ENCODE peak calls at places on chromosomes 1 and 21, in ten cellular contexts. One of them, this sample, is unnamed.

GRCh38 chr1:178513278-178513983 is 522 bp downstream of the TEX35 start:
- DNase-seq in right lobe of liver: peak
- DNase-seq in activated CD8-positive, alpha-beta memory T cell treated with anti-CD3 and anti-CD28 coated beads for 48 hours: no peak
- DNase-seq in GM20000: no peak
- DNase-seq in activated naive CD8-positive, alpha-beta T cell treated with anti-CD3 and anti-CD28 coated beads for 36 hours: no peak
- DNase-seq in NCI-H2029: no peak
- DNase-seq in HFFc6: no peak
- DNase-seq in GM13976: no peak
- DNase-seq in brain microvascular endothelial cell: no peak
- DNase-seq in HL-60: no peak
- DNase-seq in this sample: no peak

GRCh38 chr1:51624851-51625250 is 8.0 kb downstream of the OSBPL9 start:
- DNase-seq in activated CD8-positive, alpha-beta memory T cell treated with anti-CD3 and anti-CD28 coated beads for 48 hours: no peak
- DNase-seq in activated naive CD8-positive, alpha-beta T cell treated with anti-CD3 and anti-CD28 coated beads for 36 hours: no peak
- DNase-seq in GM20000: no peak
- DNase-seq in NCI-H2029: no peak
- DNase-seq in right lobe of liver: no peak
- DNase-seq in GM13976: no peak
- DNase-seq in HL-60: no peak
- DNase-seq in HFFc6: no peak
- DNase-seq in brain microvascular endothelial cell: no peak
- DNase-seq in this sample: no peak

GRCh38 chr1:1116701-1117468 is 996 bp upstream of the C1orf159 start:
- DNase-seq in GM13976: peak
- DNase-seq in activated naive CD8-positive, alpha-beta T cell treated with anti-CD3 and anti-CD28 coated beads for 36 hours: peak
- DNase-seq in activated CD8-positive, alpha-beta memory T cell treated with anti-CD3 and anti-CD28 coated beads for 48 hours: no peak
- DNase-seq in NCI-H2029: no peak
- DNase-seq in HFFc6: no peak
- DNase-seq in right lobe of liver: peak
- DNase-seq in GM20000: no peak
- DNase-seq in HL-60: no peak
- DNase-seq in brain microvascular endothelial cell: no peak
- DNase-seq in this sample: no peak

GRCh38 chr1:30654188-30654587 is 69.2 kb downstream of the MATN1 start:
- DNase-seq in HL-60: no peak
- DNase-seq in NCI-H2029: no peak
- DNase-seq in GM13976: no peak
- DNase-seq in HFFc6: no peak
- DNase-seq in activated CD8-positive, alpha-beta memory T cell treated with anti-CD3 and anti-CD28 coated beads for 48 hours: no peak
- DNase-seq in brain microvascular endothelial cell: no peak
- DNase-seq in GM20000: no peak
- DNase-seq in right lobe of liver: peak
- DNase-seq in activated naive CD8-positive, alpha-beta T cell treated with anti-CD3 and anti-CD28 coated beads for 36 hours: no peak
- DNase-seq in this sample: no peak

GRCh38 chr1:24267003-24267402 is 52.2 kb upstream of the GRHL3 start:
- DNase-seq in activated naive CD8-positive, alpha-beta T cell treated with anti-CD3 and anti-CD28 coated beads for 36 hours: no peak
- DNase-seq in right lobe of liver: no peak
- DNase-seq in brain microvascular endothelial cell: no peak
- DNase-seq in GM13976: no peak
- DNase-seq in GM20000: no peak
- DNase-seq in HL-60: no peak
- DNase-seq in HFFc6: no peak
- DNase-seq in activated CD8-positive, alpha-beta memory T cell treated with anti-CD3 and anti-CD28 coated beads for 48 hours: no peak
- DNase-seq in NCI-H2029: no peak
- DNase-seq in this sample: no peak

GRCh38 chr1:152745289-152745704 is 12.5 kb upstream of the KPRP start:
- DNase-seq in activated naive CD8-positive, alpha-beta T cell treated with anti-CD3 and anti-CD28 coated beads for 36 hours: no peak
- DNase-seq in NCI-H2029: no peak
- DNase-seq in right lobe of liver: no peak
- DNase-seq in GM20000: no peak
- DNase-seq in GM13976: no peak
- DNase-seq in HL-60: no peak
- DNase-seq in activated CD8-positive, alpha-beta memory T cell treated with anti-CD3 and anti-CD28 coated beads for 48 hours: no peak
- DNase-seq in HFFc6: peak
- DNase-seq in brain microvascular endothelial cell: no peak
- DNase-seq in this sample: no peak

GRCh38 chr1:212930986-212931678 is 19.2 kb upstream of the VASH2 start:
- DNase-seq in HL-60: no peak
- DNase-seq in GM13976: no peak
- DNase-seq in brain microvascular endothelial cell: no peak
- DNase-seq in right lobe of liver: no peak
- DNase-seq in HFFc6: no peak
- DNase-seq in activated naive CD8-positive, alpha-beta T cell treated with anti-CD3 and anti-CD28 coated beads for 36 hours: no peak
- DNase-seq in activated CD8-positive, alpha-beta memory T cell treated with anti-CD3 and anti-CD28 coated beads for 48 hours: no peak
- DNase-seq in GM20000: no peak
- DNase-seq in NCI-H2029: no peak
- DNase-seq in this sample: no peak

GRCh38 chr21:32413697-32414578 is 1.4 kb downstream of the EVA1C start:
- DNase-seq in activated naive CD8-positive, alpha-beta T cell treated with anti-CD3 and anti-CD28 coated beads for 36 hours: no peak
- DNase-seq in HFFc6: no peak
- DNase-seq in NCI-H2029: peak
- DNase-seq in right lobe of liver: no peak
- DNase-seq in activated CD8-positive, alpha-beta memory T cell treated with anti-CD3 and anti-CD28 coated beads for 48 hours: no peak
- DNase-seq in GM20000: no peak
- DNase-seq in brain microvascular endothelial cell: no peak
- DNase-seq in HL-60: no peak
- DNase-seq in GM13976: no peak
- DNase-seq in this sample: no peak

GRCh38 chr1:16048573-16049189 is 5.1 kb downstream of the CLCNKB start:
- DNase-seq in HFFc6: no peak
- DNase-seq in NCI-H2029: peak
- DNase-seq in GM13976: no peak
- DNase-seq in GM20000: no peak
- DNase-seq in right lobe of liver: no peak
- DNase-seq in brain microvascular endothelial cell: no peak
- DNase-seq in activated naive CD8-positive, alpha-beta T cell treated with anti-CD3 and anti-CD28 coated beads for 36 hours: peak
- DNase-seq in HL-60: no peak
- DNase-seq in activated CD8-positive, alpha-beta memory T cell treated with anti-CD3 and anti-CD28 coated beads for 48 hours: no peak
- DNase-seq in this sample: no peak

GRCh38 chr1:224615861-224616760 is at the start of gene CNIH3:
- DNase-seq in activated naive CD8-positive, alpha-beta T cell treated with anti-CD3 and anti-CD28 coated beads for 36 hours: peak
- DNase-seq in NCI-H2029: peak
- DNase-seq in HL-60: peak
- DNase-seq in right lobe of liver: no peak
- DNase-seq in activated CD8-positive, alpha-beta memory T cell treated with anti-CD3 and anti-CD28 coated beads for 48 hours: peak
- DNase-seq in brain microvascular endothelial cell: no peak
- DNase-seq in GM20000: peak
- DNase-seq in GM13976: peak
- DNase-seq in HFFc6: peak
- DNase-seq in this sample: no peak

GRCh38 chr1:180117764-180118116 is 36.9 kb upstream of the QSOX1 start:
- DNase-seq in brain microvascular endothelial cell: peak
- DNase-seq in activated CD8-positive, alpha-beta memory T cell treated with anti-CD3 and anti-CD28 coated beads for 48 hours: no peak
- DNase-seq in HL-60: no peak
- DNase-seq in NCI-H2029: no peak
- DNase-seq in activated naive CD8-positive, alpha-beta T cell treated with anti-CD3 and anti-CD28 coated beads for 36 hours: no peak
- DNase-seq in right lobe of liver: no peak
- DNase-seq in HFFc6: peak
- DNase-seq in GM20000: no peak
- DNase-seq in GM13976: no peak
- DNase-seq in this sample: no peak

GRCh38 chr21:26887241-26887640 is 42.0 kb upstream of the ADAMTS1 start:
- DNase-seq in HFFc6: peak
- DNase-seq in activated naive CD8-positive, alpha-beta T cell treated with anti-CD3 and anti-CD28 coated beads for 36 hours: no peak
- DNase-seq in activated CD8-positive, alpha-beta memory T cell treated with anti-CD3 and anti-CD28 coated beads for 48 hours: no peak
- DNase-seq in right lobe of liver: no peak
- DNase-seq in GM13976: no peak
- DNase-seq in brain microvascular endothelial cell: peak
- DNase-seq in HL-60: no peak
- DNase-seq in NCI-H2029: no peak
- DNase-seq in GM20000: no peak
- DNase-seq in this sample: no peak

GRCh38 chr1:32810358-32810757 is 6.8 kb downstream of the YARS1 start:
- DNase-seq in HFFc6: no peak
- DNase-seq in brain microvascular endothelial cell: no peak
- DNase-seq in GM20000: no peak
- DNase-seq in right lobe of liver: no peak
- DNase-seq in activated CD8-positive, alpha-beta memory T cell treated with anti-CD3 and anti-CD28 coated beads for 48 hours: no peak
- DNase-seq in activated naive CD8-positive, alpha-beta T cell treated with anti-CD3 and anti-CD28 coated beads for 36 hours: no peak
- DNase-seq in HL-60: no peak
- DNase-seq in NCI-H2029: no peak
- DNase-seq in GM13976: no peak
- DNase-seq in this sample: no peak

GRCh38 chr1:229221106-229222019 is 49.5 kb upstream of the RAB4A start:
- DNase-seq in GM13976: no peak
- DNase-seq in HFFc6: no peak
- DNase-seq in HL-60: no peak
- DNase-seq in brain microvascular endothelial cell: peak
- DNase-seq in activated CD8-positive, alpha-beta memory T cell treated with anti-CD3 and anti-CD28 coated beads for 48 hours: no peak
- DNase-seq in right lobe of liver: peak
- DNase-seq in NCI-H2029: peak
- DNase-seq in activated naive CD8-positive, alpha-beta T cell treated with anti-CD3 and anti-CD28 coated beads for 36 hours: no peak
- DNase-seq in GM20000: no peak
- DNase-seq in this sample: no peak

GRCh38 chr1:31572323-31573104 is 3.8 kb upstream of the TINAGL1 start:
- DNase-seq in GM20000: no peak
- DNase-seq in brain microvascular endothelial cell: no peak
- DNase-seq in HFFc6: peak
- DNase-seq in GM13976: no peak
- DNase-seq in HL-60: no peak
- DNase-seq in NCI-H2029: no peak
- DNase-seq in right lobe of liver: no peak
- DNase-seq in activated naive CD8-positive, alpha-beta T cell treated with anti-CD3 and anti-CD28 coated beads for 36 hours: no peak
- DNase-seq in activated CD8-positive, alpha-beta memory T cell treated with anti-CD3 and anti-CD28 coated beads for 48 hours: no peak
- DNase-seq in this sample: no peak

GRCh38 chr1:211487672-211488208 is 4.2 kb downstream of the RD3 start:
- DNase-seq in NCI-H2029: no peak
- DNase-seq in right lobe of liver: no peak
- DNase-seq in HFFc6: no peak
- DNase-seq in brain microvascular endothelial cell: no peak
- DNase-seq in activated naive CD8-positive, alpha-beta T cell treated with anti-CD3 and anti-CD28 coated beads for 36 hours: no peak
- DNase-seq in HL-60: no peak
- DNase-seq in activated CD8-positive, alpha-beta memory T cell treated with anti-CD3 and anti-CD28 coated beads for 48 hours: no peak
- DNase-seq in GM13976: no peak
- DNase-seq in GM20000: no peak
- DNase-seq in this sample: no peak

GRCh38 chr1:40884055-40884795 is 22.1 kb upstream of the CITED4 start:
- DNase-seq in activated naive CD8-positive, alpha-beta T cell treated with anti-CD3 and anti-CD28 coated beads for 36 hours: no peak
- DNase-seq in GM13976: no peak
- DNase-seq in activated CD8-positive, alpha-beta memory T cell treated with anti-CD3 and anti-CD28 coated beads for 48 hours: no peak
- DNase-seq in HL-60: no peak
- DNase-seq in HFFc6: no peak
- DNase-seq in GM20000: no peak
- DNase-seq in brain microvascular endothelial cell: no peak
- DNase-seq in right lobe of liver: no peak
- DNase-seq in NCI-H2029: no peak
- DNase-seq in this sample: no peak

GRCh38 chr1:231053493-231054162 is 13.6 kb upstream of the FAM89A start:
- DNase-seq in GM13976: no peak
- DNase-seq in activated CD8-positive, alpha-beta memory T cell treated with anti-CD3 and anti-CD28 coated beads for 48 hours: no peak
- DNase-seq in right lobe of liver: peak
- DNase-seq in activated naive CD8-positive, alpha-beta T cell treated with anti-CD3 and anti-CD28 coated beads for 36 hours: peak
- DNase-seq in NCI-H2029: peak
- DNase-seq in HFFc6: peak
- DNase-seq in HL-60: no peak
- DNase-seq in brain microvascular endothelial cell: peak
- DNase-seq in GM20000: no peak
- DNase-seq in this sample: peak

GRCh38 chr1:36223373-36223995 is 759 bp upstream of the THRAP3 start:
- DNase-seq in GM13976: peak
- DNase-seq in right lobe of liver: no peak
- DNase-seq in NCI-H2029: no peak
- DNase-seq in brain microvascular endothelial cell: peak
- DNase-seq in activated CD8-positive, alpha-beta memory T cell treated with anti-CD3 and anti-CD28 coated beads for 48 hours: no peak
- DNase-seq in HFFc6: peak
- DNase-seq in activated naive CD8-positive, alpha-beta T cell treated with anti-CD3 and anti-CD28 coated beads for 36 hours: peak
- DNase-seq in GM20000: peak
- DNase-seq in HL-60: no peak
- DNase-seq in this sample: peak

GRCh38 chr1:86913399-86913895 is 479 bp downstream of the SELENOF start:
- DNase-seq in HFFc6: peak
- DNase-seq in activated CD8-positive, alpha-beta memory T cell treated with anti-CD3 and anti-CD28 coated beads for 48 hours: no peak
- DNase-seq in right lobe of liver: no peak
- DNase-seq in brain microvascular endothelial cell: peak
- DNase-seq in activated naive CD8-positive, alpha-beta T cell treated with anti-CD3 and anti-CD28 coated beads for 36 hours: peak
- DNase-seq in GM13976: peak
- DNase-seq in HL-60: peak
- DNase-seq in GM20000: peak
- DNase-seq in NCI-H2029: peak
- DNase-seq in this sample: peak

GRCh38 chr1:187716160-187716559 is 887.4 kb downstream of the PLA2G4A start:
- DNase-seq in HL-60: no peak
- DNase-seq in activated CD8-positive, alpha-beta memory T cell treated with anti-CD3 and anti-CD28 coated beads for 48 hours: no peak
- DNase-seq in GM13976: no peak
- DNase-seq in GM20000: no peak
- DNase-seq in activated naive CD8-positive, alpha-beta T cell treated with anti-CD3 and anti-CD28 coated beads for 36 hours: no peak
- DNase-seq in right lobe of liver: no peak
- DNase-seq in NCI-H2029: no peak
- DNase-seq in HFFc6: no peak
- DNase-seq in brain microvascular endothelial cell: no peak
- DNase-seq in this sample: no peak

GRCh38 chr21:17726047-17726446 is 93.1 kb downstream of the C21orf91 start:
- DNase-seq in NCI-H2029: no peak
- DNase-seq in GM20000: no peak
- DNase-seq in activated naive CD8-positive, alpha-beta T cell treated with anti-CD3 and anti-CD28 coated beads for 36 hours: no peak
- DNase-seq in GM13976: no peak
- DNase-seq in brain microvascular endothelial cell: no peak
- DNase-seq in HL-60: no peak
- DNase-seq in HFFc6: peak
- DNase-seq in activated CD8-positive, alpha-beta memory T cell treated with anti-CD3 and anti-CD28 coated beads for 48 hours: no peak
- DNase-seq in right lobe of liver: no peak
- DNase-seq in this sample: no peak

GRCh38 chr1:168504064-168504837 is 39.5 kb downstream of the XCL2 start:
- DNase-seq in GM13976: no peak
- DNase-seq in HFFc6: peak
- DNase-seq in GM20000: peak
- DNase-seq in NCI-H2029: no peak
- DNase-seq in activated CD8-positive, alpha-beta memory T cell treated with anti-CD3 and anti-CD28 coated beads for 48 hours: no peak
- DNase-seq in brain microvascular endothelial cell: no peak
- DNase-seq in HL-60: peak
- DNase-seq in right lobe of liver: peak
- DNase-seq in activated naive CD8-positive, alpha-beta T cell treated with anti-CD3 and anti-CD28 coated beads for 36 hours: peak
- DNase-seq in this sample: no peak

GRCh38 chr1:48049823-48050539 is 52.8 kb upstream of the TRABD2B start:
- DNase-seq in brain microvascular endothelial cell: no peak
- DNase-seq in activated naive CD8-positive, alpha-beta T cell treated with anti-CD3 and anti-CD28 coated beads for 36 hours: no peak
- DNase-seq in right lobe of liver: no peak
- DNase-seq in HL-60: no peak
- DNase-seq in HFFc6: no peak
- DNase-seq in NCI-H2029: no peak
- DNase-seq in GM13976: no peak
- DNase-seq in GM20000: no peak
- DNase-seq in activated CD8-positive, alpha-beta memory T cell treated with anti-CD3 and anti-CD28 coated beads for 48 hours: no peak
- DNase-seq in this sample: no peak

This sample was measured in GM12864.